ENCODE peak calls at places on chromosomes 16 and 17, in eight cellular contexts. One of them, this sample, is unnamed.

GRCh38 chr17:78390241-78391050 is 12.0 kb downstream of the PGS1 start:
- DNase-seq in body of pancreas: no peak
- DNase-seq in keratinocyte: no peak
- DNase-seq in CD4-positive, CD25-positive, alpha-beta regulatory T cell: no peak
- DNase-seq in AG09309: peak
- DNase-seq in stimulated activated CD8-positive, alpha-beta memory T cell treated with anti-CD3 and anti-CD28 coated beads, Interleukin-4, amount 100 ng/mL, for 1 hour: no peak
- DNase-seq in heart left ventricle: no peak
- DNase-seq in B cell: no peak
- DNase-seq in this sample: peak

GRCh38 chr16:23724438-23725131 is 11.6 kb upstream of the ERN2 start:
- DNase-seq in CD4-positive, CD25-positive, alpha-beta regulatory T cell: no peak
- DNase-seq in body of pancreas: no peak
- DNase-seq in stimulated activated CD8-positive, alpha-beta memory T cell treated with anti-CD3 and anti-CD28 coated beads, Interleukin-4, amount 100 ng/mL, for 1 hour: no peak
- DNase-seq in keratinocyte: no peak
- DNase-seq in AG09309: no peak
- DNase-seq in heart left ventricle: no peak
- DNase-seq in B cell: no peak
- DNase-seq in this sample: no peak

GRCh38 chr16:15714393-15715172 is 64.5 kb downstream of the NDE1 start:
- DNase-seq in CD4-positive, CD25-positive, alpha-beta regulatory T cell: no peak
- DNase-seq in stimulated activated CD8-positive, alpha-beta memory T cell treated with anti-CD3 and anti-CD28 coated beads, Interleukin-4, amount 100 ng/mL, for 1 hour: no peak
- DNase-seq in keratinocyte: no peak
- DNase-seq in body of pancreas: no peak
- DNase-seq in heart left ventricle: no peak
- DNase-seq in B cell: no peak
- DNase-seq in AG09309: no peak
- DNase-seq in this sample: no peak

GRCh38 chr16:82055117-82055516 is 20.1 kb downstream of the HSD17B2 start:
- DNase-seq in stimulated activated CD8-positive, alpha-beta memory T cell treated with anti-CD3 and anti-CD28 coated beads, Interleukin-4, amount 100 ng/mL, for 1 hour: no peak
- DNase-seq in heart left ventricle: no peak
- DNase-seq in CD4-positive, CD25-positive, alpha-beta regulatory T cell: no peak
- DNase-seq in body of pancreas: no peak
- DNase-seq in AG09309: no peak
- DNase-seq in keratinocyte: no peak
- DNase-seq in B cell: no peak
- DNase-seq in this sample: no peak

GRCh38 chr16:53803451-53803850 is 99.5 kb downstream of the FTO start:
- DNase-seq in body of pancreas: no peak
- DNase-seq in B cell: no peak
- DNase-seq in stimulated activated CD8-positive, alpha-beta memory T cell treated with anti-CD3 and anti-CD28 coated beads, Interleukin-4, amount 100 ng/mL, for 1 hour: no peak
- DNase-seq in heart left ventricle: no peak
- DNase-seq in CD4-positive, CD25-positive, alpha-beta regulatory T cell: no peak
- DNase-seq in AG09309: no peak
- DNase-seq in keratinocyte: no peak
- DNase-seq in this sample: no peak

GRCh38 chr17:64240741-64241347 is 22.2 kb downstream of the TEX2 start:
- DNase-seq in keratinocyte: no peak
- DNase-seq in body of pancreas: peak
- DNase-seq in AG09309: peak
- DNase-seq in heart left ventricle: peak
- DNase-seq in B cell: no peak
- DNase-seq in stimulated activated CD8-positive, alpha-beta memory T cell treated with anti-CD3 and anti-CD28 coated beads, Interleukin-4, amount 100 ng/mL, for 1 hour: no peak
- DNase-seq in CD4-positive, CD25-positive, alpha-beta regulatory T cell: no peak
- DNase-seq in this sample: peak

GRCh38 chr17:31434404-31435050 is 43.1 kb downstream of the RAB11FIP4 start:
- DNase-seq in stimulated activated CD8-positive, alpha-beta memory T cell treated with anti-CD3 and anti-CD28 coated beads, Interleukin-4, amount 100 ng/mL, for 1 hour: no peak
- DNase-seq in body of pancreas: no peak
- DNase-seq in heart left ventricle: no peak
- DNase-seq in B cell: no peak
- DNase-seq in keratinocyte: no peak
- DNase-seq in CD4-positive, CD25-positive, alpha-beta regulatory T cell: no peak
- DNase-seq in AG09309: no peak
- DNase-seq in this sample: no peak

GRCh38 chr16:89476811-89477261 is 13.5 kb downstream of the ANKRD11 start:
- DNase-seq in CD4-positive, CD25-positive, alpha-beta regulatory T cell: no peak
- DNase-seq in heart left ventricle: no peak
- DNase-seq in B cell: peak
- DNase-seq in keratinocyte: no peak
- DNase-seq in body of pancreas: no peak
- DNase-seq in stimulated activated CD8-positive, alpha-beta memory T cell treated with anti-CD3 and anti-CD28 coated beads, Interleukin-4, amount 100 ng/mL, for 1 hour: no peak
- DNase-seq in AG09309: no peak
- DNase-seq in this sample: no peak

GRCh38 chr16:66007717-66008116 is 358.8 kb upstream of the CDH5 start:
- DNase-seq in CD4-positive, CD25-positive, alpha-beta regulatory T cell: no peak
- DNase-seq in B cell: no peak
- DNase-seq in stimulated activated CD8-positive, alpha-beta memory T cell treated with anti-CD3 and anti-CD28 coated beads, Interleukin-4, amount 100 ng/mL, for 1 hour: no peak
- DNase-seq in body of pancreas: no peak
- DNase-seq in heart left ventricle: no peak
- DNase-seq in keratinocyte: no peak
- DNase-seq in AG09309: peak
- DNase-seq in this sample: peak

GRCh38 chr17:47875011-47875471 is 21.0 kb upstream of the SP2 start:
- DNase-seq in B cell: no peak
- DNase-seq in keratinocyte: no peak
- DNase-seq in stimulated activated CD8-positive, alpha-beta memory T cell treated with anti-CD3 and anti-CD28 coated beads, Interleukin-4, amount 100 ng/mL, for 1 hour: no peak
- DNase-seq in heart left ventricle: no peak
- DNase-seq in AG09309: no peak
- DNase-seq in body of pancreas: no peak
- DNase-seq in CD4-positive, CD25-positive, alpha-beta regulatory T cell: no peak
- DNase-seq in this sample: no peak

GRCh38 chr16:86517652-86518258 is 7.4 kb downstream of the FOXF1 start:
- DNase-seq in stimulated activated CD8-positive, alpha-beta memory T cell treated with anti-CD3 and anti-CD28 coated beads, Interleukin-4, amount 100 ng/mL, for 1 hour: no peak
- DNase-seq in AG09309: no peak
- DNase-seq in heart left ventricle: peak
- DNase-seq in keratinocyte: no peak
- DNase-seq in CD4-positive, CD25-positive, alpha-beta regulatory T cell: no peak
- DNase-seq in body of pancreas: peak
- DNase-seq in B cell: no peak
- DNase-seq in this sample: peak

GRCh38 chr16:70610273-70611223 is 35.8 kb upstream of the IL34 start:
- DNase-seq in AG09309: no peak
- DNase-seq in CD4-positive, CD25-positive, alpha-beta regulatory T cell: no peak
- DNase-seq in stimulated activated CD8-positive, alpha-beta memory T cell treated with anti-CD3 and anti-CD28 coated beads, Interleukin-4, amount 100 ng/mL, for 1 hour: no peak
- DNase-seq in heart left ventricle: peak
- DNase-seq in keratinocyte: no peak
- DNase-seq in B cell: no peak
- DNase-seq in body of pancreas: peak
- DNase-seq in this sample: no peak